ENCODE peak calls at places on chromosome 6, in six cellular contexts. P, L, N, J, W and Z are unnamed samples.

GRCh38 chr6:7911345-7911725 is 747 bp upstream of the TXNDC5 start:
- DNase-seq in P (no peak), L (no peak), N (no peak), J (no peak), W (no peak), Z (no peak)

GRCh38 chr6:114537977-114538376 is 195.2 kb upstream of the HS3ST5 start:
- DNase-seq in P (no peak), L (no peak), N (no peak), J (no peak), W (no peak), Z (no peak)

GRCh38 chr6:167847936-167848335 is 21.2 kb downstream of the AFDN start:
- DNase-seq in P (no peak), L (no peak), N (no peak), J (no peak), W (no peak), Z (no peak)

GRCh38 chr6:134347916-134348805 is 30.2 kb upstream of the SGK1 start:
- DNase-seq in P (no peak), L (no peak), N (no peak), J (no peak), W (no peak), Z (no peak)

GRCh38 chr6:14882394-14883073 is 363.3 kb upstream of the JARID2 start:
- DNase-seq in P (no peak), L (no peak), N (no peak), J (no peak), W (no peak), Z (no peak)

GRCh38 chr6:128491643-128492206 is 28.7 kb downstream of the PTPRK start:
- DNase-seq in P (no peak), L (no peak), N (no peak), J (no peak), W (no peak), Z (no peak)

GRCh38 chr6:110529907-110530306 is 53.5 kb upstream of the SLC22A16 start:
- DNase-seq in P (no peak), L (no peak), N (no peak), J (no peak), W (no peak), Z (no peak)

GRCh38 chr6:40352006-40352405 is 235.2 kb downstream of the LRFN2 start:
- DNase-seq in P (no peak), L (no peak), N (no peak), J (no peak), W (no peak), Z (no peak)

GRCh38 chr6:133945158-133945557 is 7.9 kb upstream of the TBPL1 start:
- DNase-seq in P (peak; percentile 16), L (no peak), N (no peak), J (no peak), W (no peak), Z (no peak)

GRCh38 chr6:37579444-37580067 is 79.9 kb upstream of the CCDC167 start:
- DNase-seq in P (no peak), L (no peak), N (no peak), J (no peak), W (no peak), Z (no peak)

GRCh38 chr6:111918825-111919224 is 45.6 kb upstream of the FYN start:
- DNase-seq in P (no peak), L (no peak), N (no peak), J (no peak), W (no peak), Z (no peak)

GRCh38 chr6:40796280-40797223 is 209.4 kb upstream of the LRFN2 start:
- DNase-seq in P (no peak), L (no peak), N (no peak), J (no peak), W (no peak), Z (no peak)

GRCh38 chr6:37757381-37757780 is 59.7 kb upstream of the MDGA1 start:
- DNase-seq in P (no peak), L (no peak), N (no peak), J (no peak), W (no peak), Z (no peak)

GRCh38 chr6:29828471-29828797 is 809 bp downstream of the HLA-G start:
- DNase-seq in P (no peak), L (no peak), N (peak; percentile 84), J (no peak), W (peak; percentile 25), Z (no peak)

GRCh38 chr6:35486005-35486925 is 10.6 kb downstream of the TEAD3 start:
- DNase-seq in P (no peak), L (no peak), N (peak; percentile 95), J (no peak), W (no peak), Z (no peak)

GRCh38 chr6:36853325-36853724 is 14.1 kb upstream of the CPNE5 start:
- DNase-seq in P (no peak), L (no peak), N (no peak), J (no peak), W (no peak), Z (no peak)

GRCh38 chr6:125792680-125793079 is 1.9 kb downstream of the NCOA7 start:
- DNase-seq in P (no peak), L (no peak), N (no peak), J (no peak), W (no peak), Z (no peak)

GRCh38 chr6:11009353-11009752 is 34.8 kb downstream of the ELOVL2 start:
- DNase-seq in P (peak; percentile 65), L (peak; percentile 34), N (no peak), J (no peak), W (no peak), Z (peak; percentile 36)

GRCh38 chr6:142566628-142567396 is 265.0 kb downstream of the ADGRG6 start:
- DNase-seq in P (peak; percentile 64), L (peak; percentile 66), N (peak; percentile 92), J (peak; percentile 11), W (peak; percentile 75), Z (peak; percentile 51)

GRCh38 chr6:83613378-83613777 is 95.5 kb downstream of the SNAP91 start:
- DNase-seq in P (no peak), L (no peak), N (no peak), J (no peak), W (no peak), Z (no peak)

GRCh38 chr6:144953552-144954240 is 668.6 kb downstream of the UTRN start:
- DNase-seq in P (no peak), L (peak; percentile 45), N (no peak), J (no peak), W (no peak), Z (no peak)

GRCh38 chr6:169665289-169665688 is 36.5 kb downstream of the WDR27 start:
- DNase-seq in P (no peak), L (no peak), N (no peak), J (no peak), W (no peak), Z (no peak)

GRCh38 chr6:166488701-166489100 is 97.8 kb downstream of the RAMACL start:
- DNase-seq in P (no peak), L (no peak), N (no peak), J (no peak), W (no peak), Z (no peak)

GRCh38 chr6:32369678-32370077 is 2.0 kb downstream of the TSBP1 start:
- DNase-seq in P (no peak), L (peak; percentile 66), N (no peak), J (no peak), W (no peak), Z (no peak)

GRCh38 chr6:112480551-112480950 is 133.4 kb downstream of the RFPL4B start:
- DNase-seq in P (no peak), L (no peak), N (no peak), J (no peak), W (no peak), Z (no peak)

GRCh38 chr6:148440877-148441453 is 98.3 kb downstream of the SASH1 start:
- DNase-seq in P (peak; percentile 50), L (peak; percentile 34), N (peak; percentile 33), J (no peak), W (no peak), Z (no peak)

GRCh38 chr6:32666420-32667300 is at the start of gene HLA-DQB1:
- DNase-seq in P (peak; percentile 22), L (peak; percentile 75), N (no peak), J (peak; percentile 77), W (no peak), Z (no peak)

GRCh38 chr6:115830895-115831294 is 229.8 kb downstream of the FRK start:
- DNase-seq in P (no peak), L (no peak), N (no peak), J (no peak), W (peak; percentile 19), Z (no peak)

GRCh38 chr6:3268680-3269079 is 9.9 kb downstream of the PSMG4 start:
- DNase-seq in P (no peak), L (no peak), N (no peak), J (no peak), W (no peak), Z (no peak)

GRCh38 chr6:3266170-3266569 is 7.4 kb downstream of the PSMG4 start:
- DNase-seq in P (no peak), L (no peak), N (no peak), J (no peak), W (no peak), Z (no peak)

GRCh38 chr6:3265671-3266070 is 6.9 kb downstream of the PSMG4 start:
- DNase-seq in P (no peak), L (no peak), N (no peak), J (no peak), W (no peak), Z (no peak)

GRCh38 chr6:3269412-3269975 is 10.7 kb downstream of the PSMG4 start:
- DNase-seq in P (no peak), L (no peak), N (no peak), J (no peak), W (no peak), Z (no peak)

GRCh38 chr6:3267162-3267561 is 8.4 kb downstream of the PSMG4 start:
- DNase-seq in P (no peak), L (no peak), N (no peak), J (no peak), W (no peak), Z (no peak)
- TF ChIP-seq ZNF274 in P (no peak), L (no peak), N (no peak), J (no peak), W (no peak), Z (no peak)

DNA sequence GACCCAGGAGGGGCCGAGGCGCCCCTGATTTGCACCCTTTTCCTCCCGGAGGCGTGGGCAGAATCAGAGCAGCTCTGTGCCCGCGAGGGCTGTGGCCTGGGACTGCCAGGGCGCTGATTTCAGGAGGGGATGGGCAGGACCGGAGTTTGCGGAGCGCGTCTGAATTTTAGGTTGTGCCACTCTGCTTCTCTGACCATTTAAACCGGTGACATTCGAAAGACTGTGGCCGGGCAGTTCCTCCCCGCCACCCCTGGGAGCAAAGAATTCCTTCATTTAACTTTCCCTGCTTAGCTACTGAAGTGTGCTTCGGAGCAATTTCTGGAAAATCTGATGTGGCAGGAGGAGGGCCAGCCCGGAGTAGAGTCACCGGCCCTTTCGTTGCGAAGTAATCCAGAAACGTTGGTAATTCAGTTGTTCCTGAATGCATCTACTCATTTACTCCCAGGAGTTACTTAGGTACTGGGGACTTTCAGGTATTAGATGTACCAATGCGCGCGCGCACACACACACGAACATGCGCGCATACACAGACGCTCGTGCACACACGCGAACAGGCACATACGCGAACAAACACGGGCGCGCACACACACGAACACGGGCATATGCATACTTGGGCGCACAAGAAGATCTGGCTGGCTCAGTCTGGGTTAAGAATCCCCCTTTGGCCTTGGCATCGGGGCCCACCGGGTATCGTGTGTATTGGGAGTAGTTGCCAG is 576 bp downstream of the CCDC170 start:
- DNase-seq in P (peak; percentile 57), L (no peak), N (no peak), J (no peak), W (no peak), Z (no peak)
- H3K4me3 ChIP-seq in P (peak overlapping the region; percentile 99), L (no peak overlapping the region), N (peak overlapping the region; percentile 56), J (peak overlapping the region; percentile 50), W (no peak overlapping the region), Z (peak overlapping the region; percentile 59)

GRCh38 chr6:46289865-46290264 is 119.1 kb upstream of the ENPP5 start:
- DNase-seq in P (no peak), L (no peak), N (no peak), J (no peak), W (no peak), Z (no peak)
- H3K4me1 ChIP-seq in P (no peaks in the 10 kb centered on the region), L (no peaks in the 10 kb centered on the region), N (no peaks in the 10 kb centered on the region), J (peaks cover 20% of the 10 kb centered on the region), W (no peaks in the 10 kb centered on the region), Z (no peaks in the 10 kb centered on the region)

GRCh38 chr6:33770116-33770832 is 18.7 kb downstream of the LEMD2 start:
- DNase-seq in P (no peak), L (no peak), N (peak; percentile 61), J (no peak), W (no peak), Z (no peak)
- TF ChIP-seq ZNF274 in P (no peak), L (no peak), N (no peak), J (no peak), W (no peak), Z (no peak)